ENCODE peak calls at places on chromosomes 2 and 18, in nine cellular contexts. T is upper lobe of right lung, G is adrenal gland, C is astrocyte of the spinal cord, V is heart left ventricle, N is progenitor cell of endocrine pancreas, M is neural progenitor cell, W is GM12865, E is fibroblast of the aortic adventitia. Z is an unnamed sample.

GRCh38 chr2:119683717-119684443 is 4.9 kb downstream of the TMEM177 start:
- DNase-seq in T (no peak), G (peak), C (peak), V (no peak), N (no peak), M (no peak), W (no peak), E (no peak), Z (no peak)

GRCh38 chr2:24858996-24859395 is 61.0 kb downstream of the ADCY3 start:
- DNase-seq in T (no peak), G (no peak), C (no peak), V (no peak), N (no peak), M (no peak), W (no peak), E (no peak), Z (no peak)

GRCh38 chr2:230934291-230935131 is 9.5 kb upstream of the GPR55 start:
- DNase-seq in T (no peak), G (no peak), C (no peak), V (no peak), N (no peak), M (no peak), W (no peak), E (no peak), Z (no peak)

GRCh38 chr2:176555781-176556180 is 286.5 kb downstream of the MTX2 start:
- DNase-seq in T (no peak), G (no peak), C (no peak), V (no peak), N (no peak), M (no peak), W (no peak), E (no peak), Z (no peak)

GRCh38 chr2:70141754-70142589 is 48.8 kb downstream of the C2orf42 start:
- DNase-seq in T (no peak), G (peak), C (peak), V (no peak), N (no peak), M (peak), W (no peak), E (peak), Z (no peak)

GRCh38 chr2:48114256-48114655 is 208.0 kb upstream of the FBXO11 start:
- DNase-seq in T (no peak), G (no peak), C (peak), V (no peak), N (no peak), M (no peak), W (peak), E (peak), Z (peak)

GRCh38 chr2:60045461-60045860 is 508.0 kb downstream of the BCL11A start:
- DNase-seq in T (no peak), G (no peak), C (no peak), V (no peak), N (no peak), M (no peak), W (no peak), E (no peak), Z (no peak)

GRCh38 chr2:239264838-239265651 is 135.8 kb downstream of the HDAC4 start:
- DNase-seq in T (peak), G (peak), C (peak), V (no peak), N (no peak), M (no peak), W (peak), E (peak), Z (peak)

GRCh38 chr2:29767606-29768335 is 153.6 kb downstream of the ALK start:
- DNase-seq in T (no peak), G (no peak), C (no peak), V (no peak), N (no peak), M (peak), W (no peak), E (no peak), Z (no peak)

GRCh38 chr18:79458131-79458838 is 62.6 kb downstream of the NFATC1 start:
- DNase-seq in T (no peak), G (peak), C (peak), V (peak), N (peak), M (no peak), W (no peak), E (peak), Z (no peak)

GRCh38 chr2:54615832-54616534 is 107.5 kb upstream of the EML6 start:
- DNase-seq in T (no peak), G (peak), C (no peak), V (no peak), N (no peak), M (no peak), W (no peak), E (no peak), Z (no peak)

GRCh38 chr2:17851731-17852585 is 26.5 kb upstream of the KCNS3 start:
- DNase-seq in T (no peak), G (peak), C (peak), V (peak), N (peak), M (peak), W (peak), E (peak), Z (peak)

GRCh38 chr18:50053142-50053541 is 141.8 kb downstream of the MYO5B start:
- DNase-seq in T (no peak), G (no peak), C (no peak), V (no peak), N (no peak), M (no peak), W (no peak), E (no peak), Z (no peak)

GRCh38 chr18:50055474-50055873 is 139.5 kb downstream of the MYO5B start:
- DNase-seq in T (no peak), G (no peak), C (no peak), V (no peak), N (no peak), M (no peak), W (no peak), E (no peak), Z (no peak)

GRCh38 chr18:50056185-50056584 is 138.8 kb downstream of the MYO5B start:
- DNase-seq in T (no peak), G (no peak), C (no peak), V (no peak), N (no peak), M (no peak), W (no peak), E (no peak), Z (no peak)

GRCh38 chr18:50057009-50057408 is 137.9 kb downstream of the MYO5B start:
- DNase-seq in T (no peak), G (no peak), C (no peak), V (no peak), N (no peak), M (no peak), W (no peak), E (no peak), Z (no peak)

GRCh38 chr18:50051288-50051687 is 143.7 kb downstream of the MYO5B start:
- DNase-seq in T (no peak), G (no peak), C (no peak), V (no peak), N (no peak), M (peak), W (no peak), E (no peak), Z (no peak)
- TF ChIP-seq CTCF in T (peak), G (no peak), C (peak), V (no peak), N (peak), M (peak), W (peak), E (no peak), Z (no peak)

GRCh38 chr2:12987246-12987645 is 270.5 kb downstream of the TRIB2 start:
- DNase-seq in T (no peak), G (no peak), C (no peak), V (no peak), N (no peak), M (no peak), W (no peak), E (no peak), Z (no peak)

GRCh38 chr2:12988279-12988678 is 271.5 kb downstream of the TRIB2 start:
- DNase-seq in T (no peak), G (no peak), C (no peak), V (no peak), N (no peak), M (no peak), W (no peak), E (no peak), Z (no peak)

GRCh38 chr2:12990523-12990922 is 273.8 kb downstream of the TRIB2 start:
- DNase-seq in T (no peak), G (no peak), C (no peak), V (no peak), N (no peak), M (no peak), W (no peak), E (peak), Z (no peak)
- TF ChIP-seq CTCF in T (peak), G (peak), C (no peak), V (peak), N (no peak), M (peak), W (no peak), E (peak), Z (peak)

GRCh38 chr18:35856178-35856577 is 116.3 kb upstream of the RMP24 start:
- DNase-seq in T (no peak), G (no peak), C (no peak), V (no peak), N (no peak), M (no peak), W (no peak), E (no peak), Z (no peak)

GRCh38 chr18:35854095-35854494 is 118.4 kb upstream of the RMP24 start:
- DNase-seq in T (no peak), G (no peak), C (no peak), V (no peak), N (no peak), M (no peak), W (no peak), E (no peak), Z (no peak)

GRCh38 chr18:35851286-35851967 is 121.1 kb upstream of the RMP24 start:
- DNase-seq in T (no peak), G (no peak), C (no peak), V (no peak), N (no peak), M (no peak), W (no peak), E (no peak), Z (no peak)

GRCh38 chr18:35852786-35853185 is 119.7 kb upstream of the RMP24 start:
- DNase-seq in T (no peak), G (no peak), C (no peak), V (no peak), N (no peak), M (no peak), W (no peak), E (no peak), Z (no peak)
- TF ChIP-seq CTCF in T (no peak), G (no peak), C (no peak), V (no peak), N (no peak), M (no peak), W (no peak), E (no peak), Z (no peak)

GRCh38 chr2:160736629-160737028 is 243.0 kb upstream of the RBMS1 start:
- DNase-seq in T (no peak), G (no peak), C (peak), V (no peak), N (no peak), M (no peak), W (no peak), E (peak), Z (no peak)
- TF ChIP-seq CTCF in T (no peak), G (no peak), C (no peak), V (no peak), N (no peak), M (no peak), W (no peak), E (no peak), Z (no peak)

GRCh38 chr18:32469190-32469611 is 1.5 kb downstream of the GAREM1 start:
- DNase-seq in T (no peak), G (peak), C (peak), V (peak), N (no peak), M (peak), W (no peak), E (peak), Z (peak)
- TF ChIP-seq CTCF in T (peak), G (peak), C (peak), V (no peak), N (peak), M (peak), W (no peak), E (peak), Z (no peak)

GRCh38 chr2:65364054-65364651 is 68.2 kb downstream of the SPRED2 start:
- DNase-seq in T (no peak), G (no peak), C (no peak), V (no peak), N (no peak), M (no peak), W (no peak), E (no peak), Z (no peak)
- TF ChIP-seq CTCF in T (no peak), G (no peak), C (no peak), V (no peak), N (peak), M (no peak), W (no peak), E (peak), Z (no peak)

Z was measured in activated CD8-positive, alpha-beta T cell treated with anti-CD3 and anti-CD28 coated beads for 36 hours.